ENCODE peak calls at places on chromosomes 2 and 18, in ten cellular contexts. One of them, this sample, is unnamed.

GRCh38 chr2:159399716-159400525 is 113.4 kb upstream of the WDSUB1 start:
- DNase-seq in colonic mucosa: no peak
- DNase-seq in fibroblast of lung: peak
- DNase-seq in sigmoid colon: no peak
- DNase-seq in AG09309: peak
- DNase-seq in left ventricle myocardium inferior: no peak
- DNase-seq in MM.1S: peak
- DNase-seq in endodermal cell: no peak
- DNase-seq in psoas muscle: no peak
- DNase-seq in cardiac muscle cell: peak
- DNase-seq in this sample: no peak

GRCh38 chr2:10486601-10487079 is 38.5 kb upstream of the ODC1 start:
- DNase-seq in colonic mucosa: peak
- DNase-seq in left ventricle myocardium inferior: no peak
- DNase-seq in cardiac muscle cell: no peak
- DNase-seq in MM.1S: no peak
- DNase-seq in sigmoid colon: peak
- DNase-seq in fibroblast of lung: no peak
- DNase-seq in AG09309: no peak
- DNase-seq in endodermal cell: peak
- DNase-seq in psoas muscle: no peak
- DNase-seq in this sample: peak

GRCh38 chr2:215450188-215451011 is 14.5 kb upstream of the FN1 start:
- DNase-seq in AG09309: no peak
- DNase-seq in endodermal cell: no peak
- DNase-seq in left ventricle myocardium inferior: no peak
- DNase-seq in psoas muscle: no peak
- DNase-seq in cardiac muscle cell: no peak
- DNase-seq in colonic mucosa: no peak
- DNase-seq in MM.1S: no peak
- DNase-seq in fibroblast of lung: no peak
- DNase-seq in sigmoid colon: no peak
- DNase-seq in this sample: no peak

GRCh38 chr2:30631051-30631671 is 176.1 kb downstream of the CAPN13 start:
- DNase-seq in cardiac muscle cell: no peak
- DNase-seq in sigmoid colon: no peak
- DNase-seq in psoas muscle: no peak
- DNase-seq in fibroblast of lung: no peak
- DNase-seq in MM.1S: peak
- DNase-seq in endodermal cell: no peak
- DNase-seq in colonic mucosa: no peak
- DNase-seq in AG09309: no peak
- DNase-seq in left ventricle myocardium inferior: no peak
- DNase-seq in this sample: no peak

GRCh38 chr2:207830778-207831549 is 61.3 kb upstream of the FZD5 start:
- DNase-seq in endodermal cell: no peak
- DNase-seq in AG09309: no peak
- DNase-seq in cardiac muscle cell: no peak
- DNase-seq in sigmoid colon: no peak
- DNase-seq in left ventricle myocardium inferior: no peak
- DNase-seq in psoas muscle: no peak
- DNase-seq in MM.1S: no peak
- DNase-seq in fibroblast of lung: no peak
- DNase-seq in colonic mucosa: no peak
- DNase-seq in this sample: no peak

GRCh38 chr2:74440005-74440377 is 1.7 kb downstream of the RTKN start:
- DNase-seq in sigmoid colon: peak
- DNase-seq in AG09309: no peak
- DNase-seq in colonic mucosa: peak
- DNase-seq in psoas muscle: peak
- DNase-seq in MM.1S: no peak
- DNase-seq in left ventricle myocardium inferior: peak
- DNase-seq in endodermal cell: no peak
- DNase-seq in fibroblast of lung: peak
- DNase-seq in cardiac muscle cell: peak
- DNase-seq in this sample: peak

GRCh38 chr2:129587426-129588064 is 391.9 kb upstream of the RAB6C start:
- DNase-seq in MM.1S: no peak
- DNase-seq in cardiac muscle cell: no peak
- DNase-seq in psoas muscle: no peak
- DNase-seq in colonic mucosa: no peak
- DNase-seq in left ventricle myocardium inferior: no peak
- DNase-seq in AG09309: no peak
- DNase-seq in endodermal cell: peak
- DNase-seq in fibroblast of lung: no peak
- DNase-seq in sigmoid colon: no peak
- DNase-seq in this sample: peak

GRCh38 chr18:434410-434809 is 66.1 kb downstream of the COLEC12 start:
- DNase-seq in sigmoid colon: no peak
- DNase-seq in endodermal cell: no peak
- DNase-seq in fibroblast of lung: peak
- DNase-seq in AG09309: no peak
- DNase-seq in colonic mucosa: no peak
- DNase-seq in cardiac muscle cell: peak
- DNase-seq in left ventricle myocardium inferior: no peak
- DNase-seq in MM.1S: no peak
- DNase-seq in psoas muscle: no peak
- DNase-seq in this sample: no peak

GRCh38 chr2:45889053-45889452 is 237.6 kb downstream of the PRKCE start:
- DNase-seq in MM.1S: peak
- DNase-seq in cardiac muscle cell: peak
- DNase-seq in fibroblast of lung: peak
- DNase-seq in AG09309: no peak
- DNase-seq in left ventricle myocardium inferior: peak
- DNase-seq in psoas muscle: no peak
- DNase-seq in endodermal cell: peak
- DNase-seq in colonic mucosa: no peak
- DNase-seq in sigmoid colon: no peak
- DNase-seq in this sample: peak

GRCh38 chr2:233096006-233096405 is 35.9 kb downstream of the INPP5D start:
- DNase-seq in sigmoid colon: no peak
- DNase-seq in endodermal cell: no peak
- DNase-seq in fibroblast of lung: no peak
- DNase-seq in left ventricle myocardium inferior: no peak
- DNase-seq in colonic mucosa: no peak
- DNase-seq in AG09309: no peak
- DNase-seq in cardiac muscle cell: no peak
- DNase-seq in psoas muscle: no peak
- DNase-seq in MM.1S: no peak
- DNase-seq in this sample: no peak

GRCh38 chr2:216648105-216648504 is 14.9 kb downstream of the IGFBP2 start:
- DNase-seq in sigmoid colon: no peak
- DNase-seq in colonic mucosa: no peak
- DNase-seq in cardiac muscle cell: peak
- DNase-seq in psoas muscle: no peak
- DNase-seq in AG09309: peak
- DNase-seq in endodermal cell: no peak
- DNase-seq in MM.1S: no peak
- DNase-seq in fibroblast of lung: peak
- DNase-seq in left ventricle myocardium inferior: no peak
- DNase-seq in this sample: no peak

GRCh38 chr2:120436885-120437603 is 91.1 kb downstream of the INHBB start:
- DNase-seq in colonic mucosa: peak
- DNase-seq in AG09309: no peak
- DNase-seq in endodermal cell: peak
- DNase-seq in sigmoid colon: no peak
- DNase-seq in psoas muscle: no peak
- DNase-seq in cardiac muscle cell: peak
- DNase-seq in MM.1S: peak
- DNase-seq in left ventricle myocardium inferior: no peak
- DNase-seq in fibroblast of lung: peak
- DNase-seq in this sample: peak

GRCh38 chr18:34738173-34738894 is 28.2 kb downstream of the DTNA start:
- DNase-seq in fibroblast of lung: peak
- DNase-seq in MM.1S: no peak
- DNase-seq in psoas muscle: no peak
- DNase-seq in left ventricle myocardium inferior: peak
- DNase-seq in sigmoid colon: no peak
- DNase-seq in cardiac muscle cell: peak
- DNase-seq in AG09309: no peak
- DNase-seq in colonic mucosa: no peak
- DNase-seq in endodermal cell: no peak
- DNase-seq in this sample: peak

GRCh38 chr18:58195278-58195721 is 151.3 kb downstream of the NEDD4L start:
- DNase-seq in left ventricle myocardium inferior: no peak
- DNase-seq in AG09309: no peak
- DNase-seq in fibroblast of lung: no peak
- DNase-seq in colonic mucosa: peak
- DNase-seq in sigmoid colon: peak
- DNase-seq in psoas muscle: no peak
- DNase-seq in endodermal cell: peak
- DNase-seq in cardiac muscle cell: no peak
- DNase-seq in MM.1S: no peak
- DNase-seq in this sample: no peak

DNA sequence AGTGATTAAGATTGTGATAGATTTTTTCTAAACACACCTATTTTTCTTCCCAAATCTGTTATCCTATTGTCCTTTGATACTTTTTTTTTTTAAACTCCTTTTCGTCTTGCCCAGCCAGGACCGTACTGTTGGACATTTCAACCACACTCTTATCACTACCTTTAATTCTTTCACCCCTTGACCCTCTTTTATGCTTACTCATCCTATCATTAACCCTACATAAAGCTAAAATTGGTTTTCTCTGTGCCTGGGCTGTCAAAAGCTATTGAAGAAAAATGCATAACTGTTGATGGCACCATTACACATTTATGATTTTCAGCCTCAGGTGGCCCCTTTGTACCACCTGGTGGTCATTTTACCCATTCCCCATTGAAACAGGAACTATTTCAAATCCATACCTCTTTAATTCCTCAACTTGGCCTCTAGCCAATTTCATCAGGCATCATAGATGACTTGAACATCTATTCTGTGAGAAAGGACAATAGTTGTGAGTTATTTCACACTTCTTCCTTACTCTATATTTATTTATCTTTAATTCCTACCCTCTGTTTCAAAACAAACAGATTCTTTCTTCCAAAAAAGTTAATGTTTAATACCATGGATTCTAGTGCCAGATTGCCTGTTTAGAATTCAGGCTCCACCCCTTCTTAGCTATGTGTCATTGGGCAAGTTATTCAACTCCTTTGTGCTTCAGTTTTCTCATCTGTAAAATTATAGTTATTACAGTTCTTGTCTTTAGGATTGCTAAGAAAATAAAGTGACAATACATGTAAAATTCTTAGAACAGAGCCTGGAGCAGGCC is 258.6 kb downstream of the CAMKMT start:
- DNase-seq in left ventricle myocardium inferior: no peak
- DNase-seq in endodermal cell: no peak
- DNase-seq in colonic mucosa: no peak
- DNase-seq in AG09309: no peak
- DNase-seq in psoas muscle: no peak
- DNase-seq in MM.1S: no peak
- DNase-seq in cardiac muscle cell: no peak
- DNase-seq in fibroblast of lung: no peak
- DNase-seq in sigmoid colon: no peak
- DNase-seq in this sample: no peak
- TF ChIP-seq CTCF in left ventricle myocardium inferior: no peak
- TF ChIP-seq CTCF in endodermal cell: peak
- TF ChIP-seq CTCF in colonic mucosa: no peak
- TF ChIP-seq CTCF in AG09309: no peak
- TF ChIP-seq CTCF in psoas muscle: no peak
- TF ChIP-seq CTCF in MM.1S: no peak
- TF ChIP-seq CTCF in cardiac muscle cell: no peak
- TF ChIP-seq CTCF in fibroblast of lung: no peak
- TF ChIP-seq CTCF in sigmoid colon: no peak
- TF ChIP-seq CTCF in this sample: no peak

DNA sequence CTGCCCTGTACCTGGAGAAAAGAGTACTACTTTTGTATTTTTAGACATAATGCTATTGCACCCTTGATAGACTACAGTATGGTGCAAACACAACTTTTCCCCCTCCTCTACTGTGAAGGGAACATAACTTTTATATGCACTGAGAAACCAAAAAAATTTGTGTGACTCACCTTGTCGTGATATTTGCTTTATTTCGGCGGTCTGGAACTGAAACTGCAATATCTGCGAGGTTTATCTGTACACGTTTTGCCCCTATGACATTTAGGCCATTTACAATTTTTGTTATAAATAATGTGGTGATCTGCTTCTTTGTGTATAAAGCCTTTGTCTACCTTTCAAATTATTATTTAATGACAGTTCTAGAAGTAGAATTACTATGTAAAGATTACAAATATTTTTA is 34.4 kb upstream of the AAK1 start:
- DNase-seq in sigmoid colon: no peak
- DNase-seq in cardiac muscle cell: no peak
- DNase-seq in endodermal cell: no peak
- DNase-seq in AG09309: no peak
- DNase-seq in colonic mucosa: no peak
- DNase-seq in MM.1S: no peak
- DNase-seq in left ventricle myocardium inferior: no peak
- DNase-seq in psoas muscle: no peak
- DNase-seq in fibroblast of lung: no peak
- DNase-seq in this sample: no peak
- H3K4me3 ChIP-seq in sigmoid colon: no peak
- H3K4me3 ChIP-seq in cardiac muscle cell: no peak
- H3K4me3 ChIP-seq in endodermal cell: no peak
- H3K4me3 ChIP-seq in AG09309: no peak
- H3K4me3 ChIP-seq in colonic mucosa: no peak
- H3K4me3 ChIP-seq in MM.1S: no peak
- H3K4me3 ChIP-seq in left ventricle myocardium inferior: no peak
- H3K4me3 ChIP-seq in psoas muscle: no peak
- H3K4me3 ChIP-seq in fibroblast of lung: no peak
- H3K4me3 ChIP-seq in this sample: no peak

GRCh38 chr2:18690342-18690741 is 101.0 kb upstream of the NT5C1B start:
- DNase-seq in fibroblast of lung: no peak
- DNase-seq in AG09309: no peak
- DNase-seq in psoas muscle: no peak
- DNase-seq in cardiac muscle cell: no peak
- DNase-seq in endodermal cell: peak
- DNase-seq in colonic mucosa: no peak
- DNase-seq in MM.1S: no peak
- DNase-seq in left ventricle myocardium inferior: no peak
- DNase-seq in sigmoid colon: no peak
- DNase-seq in this sample: peak
- TF ChIP-seq CTCF in fibroblast of lung: peak
- TF ChIP-seq CTCF in AG09309: peak
- TF ChIP-seq CTCF in psoas muscle: no peak
- TF ChIP-seq CTCF in cardiac muscle cell: peak
- TF ChIP-seq CTCF in endodermal cell: peak
- TF ChIP-seq CTCF in colonic mucosa: no peak
- TF ChIP-seq CTCF in MM.1S: peak
- TF ChIP-seq CTCF in left ventricle myocardium inferior: no peak
- TF ChIP-seq CTCF in sigmoid colon: no peak
- TF ChIP-seq CTCF in this sample: no peak

GRCh38 chr2:219142329-219142728 is 18.3 kb downstream of the NHEJ1 start:
- DNase-seq in colonic mucosa: no peak
- DNase-seq in AG09309: peak
- DNase-seq in left ventricle myocardium inferior: no peak
- DNase-seq in MM.1S: no peak
- DNase-seq in sigmoid colon: no peak
- DNase-seq in psoas muscle: peak
- DNase-seq in fibroblast of lung: peak
- DNase-seq in endodermal cell: no peak
- DNase-seq in cardiac muscle cell: peak
- DNase-seq in this sample: no peak

GRCh38 chr2:219140726-219141125 is 19.9 kb downstream of the NHEJ1 start:
- DNase-seq in left ventricle myocardium inferior: no peak
- DNase-seq in cardiac muscle cell: no peak
- DNase-seq in colonic mucosa: no peak
- DNase-seq in endodermal cell: no peak
- DNase-seq in AG09309: no peak
- DNase-seq in MM.1S: no peak
- DNase-seq in sigmoid colon: no peak
- DNase-seq in psoas muscle: no peak
- DNase-seq in fibroblast of lung: no peak
- DNase-seq in this sample: no peak
- H3K4me3 ChIP-seq in left ventricle myocardium inferior: no peak
- H3K4me3 ChIP-seq in cardiac muscle cell: no peak
- H3K4me3 ChIP-seq in colonic mucosa: no peak
- H3K4me3 ChIP-seq in endodermal cell: no peak
- H3K4me3 ChIP-seq in AG09309: no peak
- H3K4me3 ChIP-seq in MM.1S: no peak
- H3K4me3 ChIP-seq in sigmoid colon: no peak
- H3K4me3 ChIP-seq in psoas muscle: no peak
- H3K4me3 ChIP-seq in fibroblast of lung: no peak
- H3K4me3 ChIP-seq in this sample: no peak

This sample was measured in testis.